ENCODE peak calls at places on chromosomes 13 and 19, in five cellular contexts. Q is effector CD4-positive, alpha-beta T cell; V is pancreas; P is RWPE1; J is stimulated activated CD4-positive, alpha-beta T cell treated with anti-CD3 and anti-CD28 coated beads, Interleukin-15, amount 100 ng/mL, for 48 hours. Z is an unnamed sample.

GRCh38 chr19:10662384-10663251 is 8.5 kb downstream of the ILF3 start:
- DNase-seq in Q (no peak), P (no peak), V (no peak), J (peak), Z (no peak)

GRCh38 chr13:46521921-46522691 is 30.9 kb upstream of the LRCH1 start:
- DNase-seq in V (no peak), P (no peak), Q (no peak), J (no peak), Z (no peak)

GRCh38 chr19:54523403-54523802 is 20.8 kb downstream of the LAIR2 start:
- DNase-seq in Q (no peak), V (no peak), P (peak), J (peak), Z (peak)

GRCh38 chr19:18259848-18260247 is 14.4 kb downstream of the IQCN start:
- DNase-seq in Q (no peak), P (no peak), V (no peak), J (no peak), Z (no peak)

GRCh38 chr19:51552996-51553725 is 17.9 kb upstream of the ZNF175 start:
- DNase-seq in V (peak), P (peak), J (peak), Q (no peak), Z (peak)

GRCh38 chr13:91357613-91358383 is 10.3 kb downstream of the MIR17HG start:
- DNase-seq in P (no peak), J (no peak), Q (no peak), V (no peak), Z (no peak)

GRCh38 chr19:28307460-28307859 is 905.5 kb downstream of the UQCRFS1 start:
- DNase-seq in J (no peak), V (no peak), P (no peak), Q (no peak), Z (no peak)

GRCh38 chr13:80551650-80552497 is 210.9 kb upstream of the SPRY2 start:
- DNase-seq in Q (no peak), P (no peak), V (no peak), J (no peak), Z (no peak)

GRCh38 chr13:19862511-19863313 is 737 bp downstream of the ZMYM5 start:
- DNase-seq in J (peak), V (peak), P (peak), Q (peak), Z (no peak)

Z was measured in H54.